ENCODE peak calls at places on chromosomes 5 and 9, in four cellular contexts. One of them, this sample, is unnamed.

GRCh38 chr5:5613261-5613990 is 190.9 kb downstream of the ICE1 start:
- DNase-seq in IMR-90: no peak
- DNase-seq in lung: no peak
- DNase-seq in PC-3: no peak
- DNase-seq in this sample: no peak

GRCh38 chr5:127290019-127290945 is at the start of gene MEGF10:
- DNase-seq in IMR-90: peak
- DNase-seq in lung: no peak
- DNase-seq in PC-3: peak
- DNase-seq in this sample: peak

GRCh38 chr5:102792705-102793104 is 37.6 kb downstream of the PAM start:
- DNase-seq in IMR-90: no peak
- DNase-seq in PC-3: peak
- DNase-seq in lung: no peak
- DNase-seq in this sample: no peak

GRCh38 chr5:139655727-139656271 is 7.7 kb downstream of the CXXC5 start:
- DNase-seq in lung: no peak
- DNase-seq in PC-3: no peak
- DNase-seq in IMR-90: peak
- DNase-seq in this sample: no peak

GRCh38 chr9:134773842-134774241 is 106.8 kb upstream of the FCN2 start:
- DNase-seq in IMR-90: no peak
- DNase-seq in lung: no peak
- DNase-seq in PC-3: no peak
- DNase-seq in this sample: no peak

GRCh38 chr9:111005711-111006482 is 32.4 kb downstream of the LPAR1 start:
- DNase-seq in IMR-90: peak
- DNase-seq in PC-3: no peak
- DNase-seq in lung: no peak
- DNase-seq in this sample: peak

GRCh38 chr5:90294604-90295003 is 115.0 kb downstream of the CETN3 start:
- DNase-seq in lung: no peak
- DNase-seq in PC-3: peak
- DNase-seq in IMR-90: no peak
- DNase-seq in this sample: no peak

GRCh38 chr5:77176429-77176828 is 34.1 kb upstream of the PDE8B start:
- DNase-seq in PC-3: no peak
- DNase-seq in IMR-90: no peak
- DNase-seq in lung: no peak
- DNase-seq in this sample: no peak

GRCh38 chr9:112180387-112180881 is 5.3 kb upstream of the SUSD1 start:
- DNase-seq in lung: no peak
- DNase-seq in IMR-90: no peak
- DNase-seq in PC-3: peak
- DNase-seq in this sample: peak

GRCh38 chr5:141223112-141223783 is at the start of gene PCDHB14:
- DNase-seq in lung: no peak
- DNase-seq in IMR-90: peak
- DNase-seq in PC-3: peak
- DNase-seq in this sample: peak

GRCh38 chr9:111904889-111905288 is 8.3 kb downstream of the UGCG start:
- DNase-seq in lung: no peak
- DNase-seq in PC-3: no peak
- DNase-seq in IMR-90: no peak
- DNase-seq in this sample: no peak

GRCh38 chr9:137241490-137242328 is 622 bp downstream of the TUBB4B start:
- DNase-seq in IMR-90: peak
- DNase-seq in PC-3: peak
- DNase-seq in lung: peak
- DNase-seq in this sample: peak

GRCh38 chr5:136276087-136276486 is 83.1 kb upstream of the SMIM32 start:
- DNase-seq in lung: no peak
- DNase-seq in IMR-90: no peak
- DNase-seq in PC-3: no peak
- DNase-seq in this sample: no peak

GRCh38 chr5:112149727-112150126 is 269.4 kb downstream of the EPB41L4A start:
- DNase-seq in PC-3: no peak
- DNase-seq in IMR-90: no peak
- DNase-seq in lung: no peak
- DNase-seq in this sample: no peak

GRCh38 chr5:74851684-74852353 is 14.4 kb downstream of the FAM169A start:
- DNase-seq in lung: no peak
- DNase-seq in PC-3: peak
- DNase-seq in IMR-90: peak
- DNase-seq in this sample: peak

GRCh38 chr5:34455096-34455495 is 201.0 kb upstream of the RAI14 start:
- DNase-seq in PC-3: no peak
- DNase-seq in IMR-90: no peak
- DNase-seq in lung: no peak
- DNase-seq in this sample: no peak

GRCh38 chr5:169913479-169913878 is 66.8 kb downstream of the INSYN2B start:
- DNase-seq in PC-3: no peak
- DNase-seq in IMR-90: no peak
- DNase-seq in lung: no peak
- DNase-seq in this sample: no peak

GRCh38 chr9:125509476-125509875 is 197.5 kb downstream of the MAPKAP1 start:
- DNase-seq in PC-3: no peak
- DNase-seq in lung: no peak
- DNase-seq in IMR-90: peak
- DNase-seq in this sample: peak

GRCh38 chr5:100110497-100110896 is 424.7 kb upstream of the FAM174A start:
- DNase-seq in IMR-90: no peak
- DNase-seq in PC-3: peak
- DNase-seq in lung: no peak
- DNase-seq in this sample: no peak

GRCh38 chr5:59020611-59021285 is 437.9 kb downstream of the RAB3C start:
- DNase-seq in PC-3: peak
- DNase-seq in lung: no peak
- DNase-seq in IMR-90: peak
- DNase-seq in this sample: no peak

GRCh38 chr5:59164041-59164830 is 581.4 kb downstream of the RAB3C start:
- DNase-seq in lung: no peak
- DNase-seq in PC-3: no peak
- DNase-seq in IMR-90: peak
- DNase-seq in this sample: peak

GRCh38 chr9:125126019-125126746 is 17.1 kb downstream of the SCAI start:
- DNase-seq in PC-3: peak
- DNase-seq in lung: peak
- DNase-seq in IMR-90: peak
- DNase-seq in this sample: peak

GRCh38 chr5:140287776-140288521 is 15.0 kb downstream of the PFDN1 start:
- DNase-seq in PC-3: no peak
- DNase-seq in IMR-90: no peak
- DNase-seq in lung: no peak
- DNase-seq in this sample: no peak

GRCh38 chr9:74577956-74578355 is 80.8 kb downstream of the RORB start:
- DNase-seq in IMR-90: peak
- DNase-seq in lung: no peak
- DNase-seq in PC-3: peak
- DNase-seq in this sample: peak

GRCh38 chr5:151082976-151083651 is 2.3 kb upstream of the TNIP1 start:
- DNase-seq in PC-3: peak
- DNase-seq in lung: peak
- DNase-seq in IMR-90: peak
- DNase-seq in this sample: no peak

GRCh38 chr9:114484215-114484853 is 20.9 kb downstream of the WHRN start:
- DNase-seq in lung: no peak
- DNase-seq in IMR-90: no peak
- DNase-seq in PC-3: no peak
- DNase-seq in this sample: no peak

GRCh38 chr5:154038241-154038603 is 488 bp downstream of the FAM114A2 start:
- DNase-seq in PC-3: peak
- DNase-seq in IMR-90: no peak
- DNase-seq in lung: no peak
- DNase-seq in this sample: no peak

GRCh38 chr9:34591091-34591910 is 1.8 kb upstream of the CNTFR start:
- DNase-seq in lung: peak
- DNase-seq in PC-3: peak
- DNase-seq in IMR-90: peak
- DNase-seq in this sample: peak

GRCh38 chr5:126484248-126484647 is 61.0 kb downstream of the GRAMD2B start:
- DNase-seq in IMR-90: no peak
- DNase-seq in lung: no peak
- DNase-seq in PC-3: no peak
- DNase-seq in this sample: no peak

GRCh38 chr9:117644133-117644532 is 60.1 kb upstream of the TLR4 start:
- DNase-seq in IMR-90: no peak
- DNase-seq in PC-3: no peak
- DNase-seq in lung: no peak
- DNase-seq in this sample: no peak

GRCh38 chr5:135236187-135236835 is 162.7 kb downstream of the MACROH2A1 start:
- DNase-seq in PC-3: no peak
- DNase-seq in IMR-90: no peak
- DNase-seq in lung: no peak
- DNase-seq in this sample: no peak

GRCh38 chr5:39670955-39671354 is 246.2 kb upstream of the DAB2 start:
- DNase-seq in lung: no peak
- DNase-seq in IMR-90: no peak
- DNase-seq in PC-3: no peak
- DNase-seq in this sample: no peak

GRCh38 chr5:8851101-8851500 is 694.8 kb downstream of the SEMA5A start:
- DNase-seq in lung: no peak
- DNase-seq in PC-3: peak
- DNase-seq in IMR-90: no peak
- DNase-seq in this sample: no peak

GRCh38 chr5:69416699-69417098 is 1.8 kb downstream of the MARVELD2 start:
- DNase-seq in IMR-90: no peak
- DNase-seq in PC-3: no peak
- DNase-seq in lung: no peak
- DNase-seq in this sample: no peak
- H3K4me3 ChIP-seq in IMR-90: no peak
- H3K4me3 ChIP-seq in PC-3: peak
- H3K4me3 ChIP-seq in lung: no peak
- H3K4me3 ChIP-seq in this sample: no peak

GRCh38 chr9:78131969-78132687 is 100.5 kb upstream of the GNAQ start:
- DNase-seq in lung: no peak
- DNase-seq in IMR-90: no peak
- DNase-seq in PC-3: peak
- DNase-seq in this sample: no peak

GRCh38 chr9:78133751-78134150 is 102.1 kb upstream of the CEP78 start:
- DNase-seq in IMR-90: no peak
- DNase-seq in lung: no peak
- DNase-seq in PC-3: peak
- DNase-seq in this sample: no peak

GRCh38 chr9:78130853-78131252 is 99.2 kb upstream of the GNAQ start:
- DNase-seq in IMR-90: no peak
- DNase-seq in PC-3: no peak
- DNase-seq in lung: no peak
- DNase-seq in this sample: no peak

GRCh38 chr9:78130004-78130403 is 98.4 kb upstream of the GNAQ start:
- DNase-seq in lung: no peak
- DNase-seq in PC-3: peak
- DNase-seq in IMR-90: no peak
- DNase-seq in this sample: peak

DNA sequence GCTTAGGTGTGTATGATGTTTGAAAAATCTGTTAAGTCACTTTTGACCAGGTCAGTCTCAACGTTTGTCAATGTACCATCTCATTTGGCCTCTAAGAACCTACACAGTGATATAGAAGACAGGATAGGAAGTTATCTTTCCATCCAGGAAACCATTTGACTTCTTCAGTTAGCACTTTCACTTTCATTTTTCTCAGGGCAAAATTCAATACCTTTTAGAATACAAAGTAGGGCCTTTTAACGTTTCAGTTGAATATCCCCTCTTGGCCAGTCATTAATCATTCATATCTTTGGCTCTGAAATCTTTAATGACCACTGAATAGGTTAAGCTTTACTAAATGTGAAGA is 101.0 kb upstream of the GNAQ start:
- DNase-seq in IMR-90: no peak
- DNase-seq in PC-3: no peak
- DNase-seq in lung: no peak
- DNase-seq in this sample: peak
- H3K4me3 ChIP-seq in IMR-90: peak
- H3K4me3 ChIP-seq in PC-3: peak
- H3K4me3 ChIP-seq in lung: no peak
- H3K4me3 ChIP-seq in this sample: peak

DNA sequence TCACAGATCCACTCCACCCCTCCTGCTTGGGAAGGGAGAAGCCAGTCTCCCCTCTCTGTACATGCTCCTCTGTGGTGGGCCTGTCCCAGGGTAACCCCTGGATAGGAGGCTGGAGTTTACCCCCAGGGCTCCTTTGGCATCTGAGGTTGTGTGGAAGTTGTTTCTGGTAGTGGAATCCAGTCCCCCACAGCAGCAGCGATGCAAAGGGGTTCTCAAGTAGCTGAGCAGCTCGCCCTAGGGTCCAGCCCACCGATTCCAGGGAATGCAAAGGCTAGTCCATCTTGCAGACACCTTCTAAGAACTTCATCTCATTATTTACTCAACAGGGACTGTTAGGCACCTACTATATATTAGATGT is 42.7 kb upstream of the TCF7 start:
- DNase-seq in lung: no peak
- DNase-seq in PC-3: no peak
- DNase-seq in IMR-90: no peak
- DNase-seq in this sample: no peak
- H3K4me3 ChIP-seq in lung: no peak
- H3K4me3 ChIP-seq in PC-3: no peak
- H3K4me3 ChIP-seq in IMR-90: no peak
- H3K4me3 ChIP-seq in this sample: no peak

GRCh38 chr9:21800931-21801682 is 1.3 kb upstream of the MTAP start:
- DNase-seq in IMR-90: no peak
- DNase-seq in lung: no peak
- DNase-seq in PC-3: no peak
- DNase-seq in this sample: peak
- H3K4me3 ChIP-seq in IMR-90: peak
- H3K4me3 ChIP-seq in lung: no peak
- H3K4me3 ChIP-seq in PC-3: peak
- H3K4me3 ChIP-seq in this sample: peak

This sample was measured in fibroblast of the aortic adventitia.